ENCODE peak calls at places on chromosome 5, in five cellular contexts. F is uterus; O is PC-9; J is IMR-90; X is CD8-positive, alpha-beta T cell. G is an unnamed sample.

GRCh38 chr5:10703676-10704075 is 57.4 kb downstream of the DAP start:
- DNase-seq in F (no peak), X (no peak), J (no peak), O (no peak), G (no peak)

GRCh38 chr5:56735845-56736641 is 79.3 kb upstream of the MAP3K1 start:
- DNase-seq in O (no peak), F (no peak), J (no peak), X (no peak), G (no peak)

GRCh38 chr5:1325191-1325741 is 19.6 kb downstream of the CLPTM1L start:
- DNase-seq in O (no peak), F (peak; percentile 8), J (no peak), X (no peak), G (peak; percentile 5)

GRCh38 chr5:14487896-14488570 is 93.6 kb upstream of the OTULINL start:
- DNase-seq in O (no peak), X (no peak), F (no peak), J (no peak), G (no peak)

GRCh38 chr5:149381986-149382338 is 2.9 kb upstream of the IL17B start:
- DNase-seq in F (peak; percentile 89), O (peak; percentile 81), X (peak; percentile 66), J (peak; percentile 66), G (peak; percentile 92)

GRCh38 chr5:98458726-98459125 is 314.7 kb upstream of the RGMB start:
- DNase-seq in J (peak; percentile 51), X (no peak), O (no peak), F (no peak), G (no peak)

GRCh38 chr5:170644501-170644900 is 139.0 kb upstream of the GABRP start:
- DNase-seq in F (no peak), J (no peak), O (no peak), X (no peak), G (no peak)

GRCh38 chr5:103464801-103465484 is 97.6 kb downstream of the NUDT12 start:
- DNase-seq in J (no peak), X (no peak), O (no peak), F (no peak), G (no peak)

GRCh38 chr5:6322163-6322713 is 56.1 kb downstream of the MED10 start:
- DNase-seq in O (no peak), X (no peak), F (no peak), J (no peak), G (no peak)

GRCh38 chr5:111447099-111447498 is 65.2 kb downstream of the STARD4 start:
- DNase-seq in O (no peak), J (peak; percentile 51), F (no peak), X (no peak), G (no peak)

GRCh38 chr5:18881615-18882014 is 1106.4 kb downstream of the CDH18 start:
- DNase-seq in J (no peak), O (no peak), X (no peak), F (no peak), G (no peak)

GRCh38 chr5:159010611-159011497 is 88.9 kb downstream of the EBF1 start:
- DNase-seq in O (no peak), X (no peak), J (no peak), F (no peak), G (no peak)

GRCh38 chr5:58200451-58200850 is 259.4 kb downstream of the PLK2 start:
- DNase-seq in J (no peak), X (no peak), O (no peak), F (no peak), G (no peak)

DNA sequence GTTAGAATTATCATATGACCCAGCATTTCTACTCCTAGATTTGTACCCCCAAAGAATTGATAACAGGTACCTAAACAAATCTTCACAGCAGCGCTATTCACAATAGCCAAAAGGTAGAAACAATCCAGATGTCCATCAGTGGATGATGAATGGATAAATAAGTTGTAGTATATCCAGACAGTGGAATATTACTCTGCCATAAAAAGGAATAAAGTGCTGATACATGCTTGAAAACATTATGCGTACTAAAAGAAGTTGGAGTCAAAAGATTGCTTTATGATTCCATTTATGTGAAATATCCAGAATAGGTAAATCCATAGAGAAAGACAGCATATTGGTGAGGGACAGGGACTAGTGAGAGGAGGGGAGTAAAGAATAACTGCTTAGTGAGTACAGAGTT is 26.0 kb downstream of the MTREX start:
- DNase-seq in X (no peak), F (no peak), J (no peak), O (no peak), G (no peak)
- H3K36me3 ChIP-seq in X (peaks cover under 1% of the 10 kb centered on the region), F (no peaks in the 10 kb centered on the region), J (peaks cover 11% of the 10 kb centered on the region), O (peaks cover 32% of the 10 kb centered on the region), G (peaks cover 12% of the 10 kb centered on the region)

DNA sequence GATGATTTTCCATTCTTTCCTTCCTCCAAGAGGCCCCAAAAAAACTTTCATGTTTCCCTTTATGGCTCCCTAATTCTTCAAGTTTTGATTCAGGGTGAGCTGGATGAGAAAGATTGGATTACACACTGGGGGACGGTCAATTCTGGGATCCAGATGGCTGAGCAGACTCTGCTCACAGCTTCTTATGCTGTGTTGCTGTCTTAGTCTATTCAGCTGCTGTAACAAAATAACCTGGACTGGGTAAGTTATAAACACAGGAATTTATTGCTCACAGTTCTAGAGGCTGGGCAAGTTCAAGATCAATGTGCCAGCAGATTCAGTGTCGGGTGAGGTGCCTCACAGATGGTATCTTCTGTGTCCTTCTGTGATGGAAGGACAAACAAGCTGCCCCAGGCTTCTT is 23.2 kb upstream of the SMAD5 start:
- DNase-seq in J (no peak), F (no peak), O (no peak), X (no peak), G (no peak)
- H3K36me3 ChIP-seq in J (no peaks in the 10 kb centered on the region), F (no peaks in the 10 kb centered on the region), O (no peaks in the 10 kb centered on the region), X (no peaks in the 10 kb centered on the region), G (no peaks in the 10 kb centered on the region)

DNA sequence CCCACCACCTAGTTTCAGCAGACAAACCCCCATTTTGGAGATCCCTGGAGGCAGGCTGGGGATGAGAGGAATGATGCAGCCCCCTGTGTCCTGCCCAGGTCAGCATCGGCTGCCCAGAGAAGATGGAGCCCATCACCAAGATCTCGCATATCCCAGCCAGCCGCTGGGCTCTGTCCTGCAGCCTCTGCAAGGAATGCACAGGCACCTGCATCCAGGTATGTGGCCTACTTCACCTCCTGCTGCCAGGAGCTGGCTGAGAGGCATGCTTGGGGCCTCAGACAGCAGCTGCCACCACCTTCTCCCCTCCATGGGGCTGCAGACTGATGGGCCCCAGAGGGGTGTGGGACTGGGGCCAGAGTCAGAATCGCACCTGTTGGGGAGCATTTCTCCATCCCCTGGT is 38.9 kb downstream of the JADE2 start:
- DNase-seq in X (no peak), O (no peak), J (no peak), F (no peak), G (no peak)
- H3K36me3 ChIP-seq in X (peaks cover 97% of the 10 kb centered on the region), O (peaks cover 20% of the 10 kb centered on the region), J (peaks cover 74% of the 10 kb centered on the region), F (no peaks in the 10 kb centered on the region), G (peaks cover 100% of the 10 kb centered on the region)

GRCh38 chr5:138754699-138755057 is 1.5 kb downstream of the CTNNA1 start:
- DNase-seq in J (no peak), O (peak; percentile 37), F (no peak), X (no peak), G (peak; percentile 62)
- H3K36me3 ChIP-seq in J (peaks cover 22% of the 10 kb centered on the region), O (peaks cover 20% of the 10 kb centered on the region), F (no peaks in the 10 kb centered on the region), X (no peaks in the 10 kb centered on the region), G (peaks cover 9% of the 10 kb centered on the region)

GRCh38 chr5:134195666-134196065 is 18.9 kb upstream of the SKP1 start:
- DNase-seq in X (no peak), F (no peak), O (no peak), J (no peak), G (no peak)
- H3K36me3 ChIP-seq in X (peaks cover 44% of the 10 kb centered on the region), F (no peaks in the 10 kb centered on the region), O (peaks cover 39% of the 10 kb centered on the region), J (peaks cover 28% of the 10 kb centered on the region), G (peaks cover 48% of the 10 kb centered on the region)

GRCh38 chr5:154916874-154917273 is 21.1 kb downstream of the GEMIN5 start:
- DNase-seq in X (no peak), F (no peak), O (no peak), J (no peak), G (no peak)
- H3K36me3 ChIP-seq in X (peaks cover 36% of the 10 kb centered on the region), F (no peaks in the 10 kb centered on the region), O (peaks cover 49% of the 10 kb centered on the region), J (peaks cover 16% of the 10 kb centered on the region), G (peaks cover 97% of the 10 kb centered on the region)

DNA sequence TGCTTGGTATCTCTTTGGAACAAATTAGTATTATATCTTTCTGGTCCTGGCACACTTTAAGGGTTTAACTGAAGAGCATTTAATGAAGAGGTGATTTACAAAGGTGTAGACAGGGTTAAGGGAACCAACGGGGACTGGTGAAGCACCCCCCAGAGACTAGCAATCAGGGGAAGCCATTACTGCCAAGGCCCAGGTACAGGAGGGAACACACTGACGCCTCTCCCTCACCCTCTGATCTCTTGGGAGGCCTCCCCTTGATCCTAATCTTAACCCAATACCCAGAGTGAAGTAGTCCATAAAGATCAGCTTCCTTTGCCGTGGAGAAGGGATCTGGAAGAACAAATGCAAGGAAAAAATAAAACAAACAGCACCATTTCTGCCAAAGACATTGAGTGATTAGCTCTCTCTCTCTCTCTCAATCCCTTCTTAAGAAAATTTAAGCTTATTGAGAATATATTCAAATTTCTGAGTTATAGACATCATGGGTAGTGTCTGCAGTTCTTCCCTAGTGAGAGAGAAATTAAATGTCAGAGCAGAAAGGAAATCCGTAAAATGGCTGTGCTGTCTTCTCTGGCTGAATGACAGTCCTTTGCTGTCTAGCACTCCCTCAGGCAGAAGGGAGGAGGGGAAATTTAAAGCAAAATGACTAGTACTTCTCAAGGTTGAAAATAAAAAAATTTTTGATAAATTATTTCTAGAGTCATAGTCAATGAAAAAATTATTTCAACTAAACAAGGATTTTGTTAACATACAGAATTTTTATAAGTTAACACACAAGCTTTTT is 20.0 kb downstream of the F2R start:
- DNase-seq in O (no peak), X (no peak), F (no peak), J (no peak), G (no peak)
- H3K36me3 ChIP-seq in O (no peaks in the 10 kb centered on the region), X (no peaks in the 10 kb centered on the region), F (no peaks in the 10 kb centered on the region), J (peaks cover 22% of the 10 kb centered on the region), G (peaks cover 16% of the 10 kb centered on the region)

GRCh38 chr5:138435943-138436342 is 2.9 kb upstream of the REEP2 start:
- DNase-seq in F (no peak), X (no peak), J (no peak), O (no peak), G (no peak)
- H3K36me3 ChIP-seq in F (no peaks in the 10 kb centered on the region), X (peaks cover 31% of the 10 kb centered on the region), J (peaks cover 22% of the 10 kb centered on the region), O (peaks cover 19% of the 10 kb centered on the region), G (peaks cover 54% of the 10 kb centered on the region)

G was measured in tibial artery.